ENCODE peak calls at places on chromosomes 4 and X, in six cellular contexts. H is fibroblast of the conjunctiva; J is astrocyte; R is activated T-helper 1 cell treated with anti-CD3 and anti-CD28 coated beads, Interleukin-12 subunit alpha, Interleukin-12 subunit beta, Interleukin-2, Interleukin-4 antibody, amounts not matched to agents 30 ng/mL and 10 ng/mL and 1 ng/mL, durations not matched to agents 14 hours and 24 hours and 36 hours; I is left colon; Y is NAMALWA. K is an unnamed sample.

GRCh38 chr4:186012071-186012470 is 56.9 kb upstream of the TLR3 start:
- DNase-seq in I (no peak), Y (no peak), H (no peak), R (no peak), J (no peak), K (no peak)

GRCh38 chr4:8383451-8384160 is 56.9 kb downstream of the ACOX3 start:
- DNase-seq in J (peak), H (no peak), I (no peak), R (no peak), Y (no peak), K (no peak)

GRCh38 chr4:184892999-184893398 is 67.2 kb upstream of the ACSL1 start:
- DNase-seq in R (no peak), J (no peak), I (no peak), H (no peak), Y (no peak), K (no peak)

GRCh38 chr4:181964731-181965130 is 278.5 kb upstream of the TENM3 start:
- DNase-seq in I (no peak), Y (no peak), R (no peak), H (no peak), J (no peak), K (no peak)

GRCh38 chrX:64394874-64395567 is at the start of gene MTMR8:
- DNase-seq in J (no peak), Y (peak), R (peak), H (peak), I (peak), K (peak)

GRCh38 chr4:661856-662761 is 12.0 kb downstream of the ATP5ME start:
- DNase-seq in R (no peak), J (no peak), I (peak), Y (no peak), H (no peak), K (no peak)

GRCh38 chr4:13173974-13174373 is 310.2 kb downstream of the RAB28 start:
- DNase-seq in J (no peak), I (peak), R (no peak), Y (no peak), H (no peak), K (no peak)

GRCh38 chrX:9644335-9644734 is 121.3 kb downstream of the GPR143 start:
- DNase-seq in H (no peak), R (peak), J (no peak), I (no peak), Y (no peak), K (no peak)

GRCh38 chr4:16532240-16532990 is 306.1 kb upstream of the TAPT1 start:
- DNase-seq in Y (no peak), H (peak), I (no peak), J (peak), R (no peak), K (no peak)

GRCh38 chrX:154505726-154506125 is 10.3 kb downstream of the FAM3A start:
- DNase-seq in I (no peak), Y (no peak), J (peak), R (no peak), H (no peak), K (no peak)

K was measured in omental fat pad.